ENCODE peak calls at places on chromosome 1, in four cellular contexts. U is activated naive CD4-positive, alpha-beta T cell; F is M059J; D is T-helper 17 cell. L is an unnamed sample.

GRCh38 chr1:231590453-231591198 is 36.0 kb upstream of the DISC1 start:
- DNase-seq in U (no peak), F (peak), D (no peak), L (peak)

GRCh38 chr1:4655674-4656532 is 1.5 kb downstream of the AJAP1 start:
- DNase-seq in U (no peak), F (peak), D (no peak), L (peak)

GRCh38 chr1:75338974-75339483 is 204.8 kb downstream of the LHX8 start:
- DNase-seq in U (no peak), F (peak), D (no peak), L (no peak)

GRCh38 chr1:90223401-90223800 is 228.5 kb downstream of the ZNF326 start:
- DNase-seq in U (no peak), F (no peak), D (no peak), L (no peak)

GRCh38 chr1:113874017-113874879 is 2.7 kb upstream of the PTPN22 start:
- DNase-seq in U (no peak), F (peak), D (no peak), L (peak)

GRCh38 chr1:14924012-14924452 is 229.5 kb upstream of the TMEM51 start:
- DNase-seq in U (no peak), F (peak), D (no peak), L (peak)

GRCh38 chr1:16118706-16119105 is 37.2 kb downstream of the EPHA2 start:
- DNase-seq in U (no peak), F (no peak), D (no peak), L (no peak)

GRCh38 chr1:118100686-118101300 is 84.2 kb downstream of the SPAG17 start:
- DNase-seq in U (no peak), F (peak), D (no peak), L (peak)

GRCh38 chr1:2200308-2200943 is 5.9 kb upstream of the FAAP20 start:
- DNase-seq in U (no peak), F (no peak), D (no peak), L (no peak)

GRCh38 chr1:205542367-205542766 is 37.9 kb downstream of the CDK18 start:
- DNase-seq in U (no peak), F (no peak), D (no peak), L (no peak)

GRCh38 chr1:3560199-3560955 is 50.9 kb downstream of the MEGF6 start:
- DNase-seq in U (no peak), F (no peak), D (no peak), L (no peak)

GRCh38 chr1:26284597-26285351 is 4.9 kb downstream of the SH3BGRL3 start:
- DNase-seq in U (peak), F (peak), D (peak), L (peak)

GRCh38 chr1:234478152-234478480 is 863 bp downstream of the TARBP1 start:
- DNase-seq in U (peak), F (peak), D (peak), L (peak)

GRCh38 chr1:164771568-164772350 is 212.8 kb downstream of the PBX1 start:
- DNase-seq in U (no peak), F (peak), D (no peak), L (peak)

GRCh38 chr1:111604931-111605330 is 14.7 kb upstream of the RAP1A start:
- DNase-seq in U (no peak), F (peak), D (no peak), L (peak)

GRCh38 chr1:14516974-14517812 is 81.3 kb upstream of the KAZN start:
- DNase-seq in U (no peak), F (peak), D (no peak), L (peak)

GRCh38 chr1:60503216-60503615 is 429.6 kb upstream of the C1orf87 start:
- DNase-seq in U (no peak), F (no peak), D (no peak), L (no peak)

GRCh38 chr1:8206397-8206796 is 111.5 kb upstream of the SLC45A1 start:
- DNase-seq in U (no peak), F (no peak), D (no peak), L (no peak)

GRCh38 chr1:169108897-169109560 is 2.5 kb downstream of the ATP1B1 start:
- DNase-seq in U (no peak), F (peak), D (no peak), L (peak)

GRCh38 chr1:160415696-160416298 is 15.4 kb downstream of the VANGL2 start:
- DNase-seq in U (no peak), F (no peak), D (no peak), L (no peak)

GRCh38 chr1:156964431-156964830 is 44.0 kb downstream of the LRRC71 start:
- DNase-seq in U (no peak), F (no peak), D (no peak), L (no peak)

L was measured in Daoy.